ENCODE peak calls at places on chromosome 13, in eight cellular contexts. Y, W, Z, A, K, C, X and H are unnamed samples.

GRCh38 chr13:74372511-74372910 is 238.3 kb upstream of the KLF12 start:
- DNase-seq in Y (no peak), W (no peak), Z (no peak), A (no peak), K (no peak), C (no peak), X (no peak), H (no peak)

GRCh38 chr13:42814868-42815267 is 33.5 kb downstream of the FAM216B start:
- DNase-seq in Y (no peak), W (no peak), Z (no peak), A (peak), K (no peak), C (peak), X (no peak), H (no peak)

GRCh38 chr13:102293723-102294122 is 108.1 kb downstream of the FGF14 start:
- DNase-seq in Y (no peak), W (no peak), Z (no peak), A (no peak), K (no peak), C (no peak), X (no peak), H (no peak)

GRCh38 chr13:109652536-109652935 is 133.8 kb downstream of the IRS2 start:
- DNase-seq in Y (no peak), W (no peak), Z (no peak), A (no peak), K (no peak), C (no peak), X (no peak), H (no peak)

GRCh38 chr13:37118002-37118401 is 12.5 kb upstream of the CSNK1A1L start:
- DNase-seq in Y (no peak), W (no peak), Z (no peak), A (no peak), K (no peak), C (no peak), X (no peak), H (no peak)

GRCh38 chr13:52765991-52766390 is 26.4 kb upstream of the CNMD start:
- DNase-seq in Y (no peak), W (no peak), Z (no peak), A (no peak), K (no peak), C (no peak), X (no peak), H (no peak)

GRCh38 chr13:44768775-44769578 is 192.8 kb upstream of the TSC22D1 start:
- DNase-seq in Y (no peak), W (peak), Z (no peak), A (no peak), K (no peak), C (no peak), X (no peak), H (no peak)

GRCh38 chr13:76812971-76813691 is 73.1 kb downstream of the KCTD12 start:
- DNase-seq in Y (no peak), W (no peak), Z (no peak), A (no peak), K (no peak), C (peak), X (peak), H (no peak)

GRCh38 chr13:22040810-22041364 is 370.0 kb downstream of the FGF9 start:
- DNase-seq in Y (no peak), W (peak), Z (no peak), A (no peak), K (no peak), C (no peak), X (no peak), H (no peak)

GRCh38 chr13:44474122-44474910 is 100.7 kb downstream of the SERP2 start:
- DNase-seq in Y (no peak), W (no peak), Z (no peak), A (peak), K (no peak), C (no peak), X (no peak), H (no peak)

GRCh38 chr13:99477493-99477892 is 23.8 kb upstream of the TM9SF2 start:
- DNase-seq in Y (no peak), W (no peak), Z (no peak), A (no peak), K (no peak), C (no peak), X (no peak), H (no peak)

GRCh38 chr13:75864718-75865117 is 228.6 kb downstream of the LMO7 start:
- DNase-seq in Y (no peak), W (no peak), Z (no peak), A (peak), K (no peak), C (no peak), X (no peak), H (no peak)

GRCh38 chr13:20901668-20902437 is 693 bp downstream of the XPO4 start:
- DNase-seq in Y (peak), W (peak), Z (peak), A (peak), K (peak), C (peak), X (no peak), H (no peak)

GRCh38 chr13:44493213-44493812 is 82.8 kb downstream of the TSC22D1 start:
- DNase-seq in Y (no peak), W (no peak), Z (no peak), A (no peak), K (no peak), C (no peak), X (no peak), H (no peak)

GRCh38 chr13:99218545-99218944 is 17.9 kb downstream of the UBAC2 start:
- DNase-seq in Y (no peak), W (peak), Z (no peak), A (no peak), K (no peak), C (peak), X (no peak), H (no peak)

GRCh38 chr13:54241719-54242118 is 1213.1 kb downstream of the OLFM4 start:
- DNase-seq in Y (no peak), W (no peak), Z (no peak), A (no peak), K (no peak), C (peak), X (no peak), H (no peak)

GRCh38 chr13:94234766-94235165 is 244.7 kb downstream of the DCT start:
- DNase-seq in Y (no peak), W (no peak), Z (no peak), A (no peak), K (no peak), C (no peak), X (no peak), H (no peak)

GRCh38 chr13:88248393-88248792 is 577.2 kb downstream of the SLITRK5 start:
- DNase-seq in Y (no peak), W (no peak), Z (no peak), A (no peak), K (no peak), C (peak), X (no peak), H (no peak)

GRCh38 chr13:39451301-39451700 is 151.7 kb downstream of the LHFPL6 start:
- DNase-seq in Y (no peak), W (no peak), Z (no peak), A (peak), K (no peak), C (peak), X (no peak), H (no peak)

GRCh38 chr13:107252021-107252420 is 684.1 kb upstream of the ARGLU1 start:
- DNase-seq in Y (no peak), W (no peak), Z (no peak), A (no peak), K (no peak), C (no peak), X (no peak), H (no peak)